ENCODE peak calls at places on chromosomes 16 and 17, in ten cellular contexts. One of them, this sample, is unnamed.

GRCh38 chr16:12089492-12090161 is 113.1 kb downstream of the SNX29 start:
- DNase-seq in mesothelial cell of epicardium: no peak
- DNase-seq in hepatocyte: peak; percentile 81
- DNase-seq in foreskin fibroblast: peak; percentile 54
- DNase-seq in thoracic aorta: peak; percentile 40
- DNase-seq in brain microvascular endothelial cell: peak; percentile 51
- DNase-seq in lung: no peak
- DNase-seq in tibial nerve: no peak
- DNase-seq in Peyer's patch: peak; percentile 70
- DNase-seq in bronchial epithelial cell: peak; percentile 61
- DNase-seq in this sample: peak; percentile 77

GRCh38 chr17:65064452-65065019 is 8.0 kb upstream of the GNA13 start:
- DNase-seq in mesothelial cell of epicardium: no peak
- DNase-seq in hepatocyte: peak; percentile 62
- DNase-seq in foreskin fibroblast: no peak
- DNase-seq in thoracic aorta: no peak
- DNase-seq in brain microvascular endothelial cell: peak; percentile 29
- DNase-seq in lung: no peak
- DNase-seq in tibial nerve: no peak
- DNase-seq in Peyer's patch: no peak
- DNase-seq in bronchial epithelial cell: peak; percentile 99
- DNase-seq in this sample: no peak

GRCh38 chr17:19338031-19338990 is 24.2 kb downstream of the B9D1 start:
- DNase-seq in mesothelial cell of epicardium: no peak
- DNase-seq in hepatocyte: peak; percentile 82
- DNase-seq in foreskin fibroblast: no peak
- DNase-seq in thoracic aorta: no peak
- DNase-seq in brain microvascular endothelial cell: no peak
- DNase-seq in lung: peak; percentile 75
- DNase-seq in tibial nerve: no peak
- DNase-seq in Peyer's patch: peak; percentile 84
- DNase-seq in bronchial epithelial cell: peak; percentile 49
- DNase-seq in this sample: no peak

GRCh38 chr16:78436846-78437245 is 337.4 kb downstream of the WWOX start:
- DNase-seq in mesothelial cell of epicardium: no peak
- DNase-seq in hepatocyte: no peak
- DNase-seq in foreskin fibroblast: no peak
- DNase-seq in thoracic aorta: no peak
- DNase-seq in brain microvascular endothelial cell: no peak
- DNase-seq in lung: no peak
- DNase-seq in tibial nerve: no peak
- DNase-seq in Peyer's patch: no peak
- DNase-seq in bronchial epithelial cell: no peak
- DNase-seq in this sample: no peak

GRCh38 chr17:58531122-58531521 is 16.7 kb upstream of the MTMR4 start:
- DNase-seq in mesothelial cell of epicardium: no peak
- DNase-seq in hepatocyte: no peak
- DNase-seq in foreskin fibroblast: no peak
- DNase-seq in thoracic aorta: no peak
- DNase-seq in brain microvascular endothelial cell: no peak
- DNase-seq in lung: no peak
- DNase-seq in tibial nerve: no peak
- DNase-seq in Peyer's patch: no peak
- DNase-seq in bronchial epithelial cell: no peak
- DNase-seq in this sample: no peak

GRCh38 chr17:3911271-3912053 is 4.8 kb downstream of the P2RX1 start:
- DNase-seq in mesothelial cell of epicardium: no peak
- DNase-seq in hepatocyte: no peak
- DNase-seq in foreskin fibroblast: no peak
- DNase-seq in thoracic aorta: no peak
- DNase-seq in brain microvascular endothelial cell: no peak
- DNase-seq in lung: no peak
- DNase-seq in tibial nerve: no peak
- DNase-seq in Peyer's patch: peak; percentile 92
- DNase-seq in bronchial epithelial cell: no peak
- DNase-seq in this sample: no peak

GRCh38 chr17:41684050-41684449 is 4.6 kb upstream of the EIF1 start:
- DNase-seq in mesothelial cell of epicardium: no peak
- DNase-seq in hepatocyte: no peak
- DNase-seq in foreskin fibroblast: no peak
- DNase-seq in thoracic aorta: no peak
- DNase-seq in brain microvascular endothelial cell: no peak
- DNase-seq in lung: no peak
- DNase-seq in tibial nerve: no peak
- DNase-seq in Peyer's patch: no peak
- DNase-seq in bronchial epithelial cell: no peak
- DNase-seq in this sample: no peak

GRCh38 chr16:49510676-49511305 is 137.2 kb downstream of the C16orf78 start:
- DNase-seq in mesothelial cell of epicardium: no peak
- DNase-seq in hepatocyte: no peak
- DNase-seq in foreskin fibroblast: no peak
- DNase-seq in thoracic aorta: no peak
- DNase-seq in brain microvascular endothelial cell: no peak
- DNase-seq in lung: no peak
- DNase-seq in tibial nerve: no peak
- DNase-seq in Peyer's patch: no peak
- DNase-seq in bronchial epithelial cell: no peak
- DNase-seq in this sample: no peak

GRCh38 chr16:9437115-9437514 is 345.7 kb downstream of the HAPSTR1 start:
- DNase-seq in mesothelial cell of epicardium: no peak
- DNase-seq in hepatocyte: peak; percentile 23
- DNase-seq in foreskin fibroblast: no peak
- DNase-seq in thoracic aorta: no peak
- DNase-seq in brain microvascular endothelial cell: no peak
- DNase-seq in lung: no peak
- DNase-seq in tibial nerve: no peak
- DNase-seq in Peyer's patch: no peak
- DNase-seq in bronchial epithelial cell: no peak
- DNase-seq in this sample: no peak

DNA sequence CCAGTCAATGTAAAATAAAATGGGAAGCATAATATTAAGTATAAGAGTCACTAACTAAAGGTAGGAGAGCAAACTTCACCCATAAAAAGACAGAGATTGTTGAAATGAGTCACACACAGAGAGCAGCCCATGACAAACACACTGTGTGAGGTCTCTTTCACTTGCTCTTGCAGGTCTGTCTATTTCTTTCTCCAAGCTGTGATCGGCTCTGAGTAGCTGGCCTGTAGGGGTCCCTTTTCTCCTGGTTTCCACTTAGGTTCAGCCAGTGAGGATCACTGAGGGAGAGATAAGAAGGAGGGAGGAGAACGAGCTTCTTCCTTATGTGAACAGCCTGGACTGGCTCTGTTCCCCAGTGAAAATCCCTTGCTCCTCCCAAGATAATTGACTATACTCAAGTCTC is 133.7 kb upstream of the HS3ST3A1 start:
- DNase-seq in mesothelial cell of epicardium: no peak
- DNase-seq in hepatocyte: no peak
- DNase-seq in foreskin fibroblast: peak; percentile 62
- DNase-seq in thoracic aorta: no peak
- DNase-seq in brain microvascular endothelial cell: no peak
- DNase-seq in lung: no peak
- DNase-seq in tibial nerve: no peak
- DNase-seq in Peyer's patch: no peak
- DNase-seq in bronchial epithelial cell: no peak
- DNase-seq in this sample: no peak
- TF ChIP-seq CTCF in mesothelial cell of epicardium: no peak
- TF ChIP-seq CTCF in hepatocyte: peak; percentile 5
- TF ChIP-seq CTCF in foreskin fibroblast: peak; percentile 25
- TF ChIP-seq CTCF in thoracic aorta: no peak
- TF ChIP-seq CTCF in brain microvascular endothelial cell: peak; percentile 9
- TF ChIP-seq CTCF in lung: no peak
- TF ChIP-seq CTCF in tibial nerve: no peak
- TF ChIP-seq CTCF in Peyer's patch: no peak
- TF ChIP-seq CTCF in bronchial epithelial cell: no peak
- TF ChIP-seq CTCF in this sample: no peak

GRCh38 chr16:1690810-1691209 is 12.7 kb downstream of the JPT2 start:
- DNase-seq in mesothelial cell of epicardium: no peak
- DNase-seq in hepatocyte: no peak
- DNase-seq in foreskin fibroblast: no peak
- DNase-seq in thoracic aorta: no peak
- DNase-seq in brain microvascular endothelial cell: no peak
- DNase-seq in lung: no peak
- DNase-seq in tibial nerve: no peak
- DNase-seq in Peyer's patch: no peak
- DNase-seq in bronchial epithelial cell: no peak
- DNase-seq in this sample: no peak
- TF ChIP-seq CTCF in mesothelial cell of epicardium: no peak
- TF ChIP-seq CTCF in hepatocyte: no peak
- TF ChIP-seq CTCF in foreskin fibroblast: no peak
- TF ChIP-seq CTCF in thoracic aorta: no peak
- TF ChIP-seq CTCF in brain microvascular endothelial cell: no peak
- TF ChIP-seq CTCF in lung: no peak
- TF ChIP-seq CTCF in tibial nerve: no peak
- TF ChIP-seq CTCF in Peyer's patch: no peak
- TF ChIP-seq CTCF in bronchial epithelial cell: no peak
- TF ChIP-seq CTCF in this sample: no peak

GRCh38 chr16:89996178-89996489 is 23.1 kb downstream of the DBNDD1 start:
- DNase-seq in mesothelial cell of epicardium: no peak
- DNase-seq in hepatocyte: no peak
- DNase-seq in foreskin fibroblast: no peak
- DNase-seq in thoracic aorta: no peak
- DNase-seq in brain microvascular endothelial cell: no peak
- DNase-seq in lung: no peak
- DNase-seq in tibial nerve: no peak
- DNase-seq in Peyer's patch: no peak
- DNase-seq in bronchial epithelial cell: no peak
- DNase-seq in this sample: no peak

GRCh38 chr16:90000733-90001427 is 18.4 kb downstream of the DBNDD1 start:
- DNase-seq in mesothelial cell of epicardium: no peak
- DNase-seq in hepatocyte: no peak
- DNase-seq in foreskin fibroblast: no peak
- DNase-seq in thoracic aorta: no peak
- DNase-seq in brain microvascular endothelial cell: no peak
- DNase-seq in lung: no peak
- DNase-seq in tibial nerve: no peak
- DNase-seq in Peyer's patch: no peak
- DNase-seq in bronchial epithelial cell: no peak
- DNase-seq in this sample: no peak

GRCh38 chr16:90002759-90003158 is 16.5 kb downstream of the DBNDD1 start:
- DNase-seq in mesothelial cell of epicardium: no peak
- DNase-seq in hepatocyte: no peak
- DNase-seq in foreskin fibroblast: no peak
- DNase-seq in thoracic aorta: no peak
- DNase-seq in brain microvascular endothelial cell: no peak
- DNase-seq in lung: no peak
- DNase-seq in tibial nerve: no peak
- DNase-seq in Peyer's patch: no peak
- DNase-seq in bronchial epithelial cell: no peak
- DNase-seq in this sample: no peak

GRCh38 chr16:90001761-90002503 is 17.3 kb downstream of the DBNDD1 start:
- DNase-seq in mesothelial cell of epicardium: no peak
- DNase-seq in hepatocyte: no peak
- DNase-seq in foreskin fibroblast: no peak
- DNase-seq in thoracic aorta: no peak
- DNase-seq in brain microvascular endothelial cell: no peak
- DNase-seq in lung: no peak
- DNase-seq in tibial nerve: no peak
- DNase-seq in Peyer's patch: no peak
- DNase-seq in bronchial epithelial cell: no peak
- DNase-seq in this sample: no peak

DNA sequence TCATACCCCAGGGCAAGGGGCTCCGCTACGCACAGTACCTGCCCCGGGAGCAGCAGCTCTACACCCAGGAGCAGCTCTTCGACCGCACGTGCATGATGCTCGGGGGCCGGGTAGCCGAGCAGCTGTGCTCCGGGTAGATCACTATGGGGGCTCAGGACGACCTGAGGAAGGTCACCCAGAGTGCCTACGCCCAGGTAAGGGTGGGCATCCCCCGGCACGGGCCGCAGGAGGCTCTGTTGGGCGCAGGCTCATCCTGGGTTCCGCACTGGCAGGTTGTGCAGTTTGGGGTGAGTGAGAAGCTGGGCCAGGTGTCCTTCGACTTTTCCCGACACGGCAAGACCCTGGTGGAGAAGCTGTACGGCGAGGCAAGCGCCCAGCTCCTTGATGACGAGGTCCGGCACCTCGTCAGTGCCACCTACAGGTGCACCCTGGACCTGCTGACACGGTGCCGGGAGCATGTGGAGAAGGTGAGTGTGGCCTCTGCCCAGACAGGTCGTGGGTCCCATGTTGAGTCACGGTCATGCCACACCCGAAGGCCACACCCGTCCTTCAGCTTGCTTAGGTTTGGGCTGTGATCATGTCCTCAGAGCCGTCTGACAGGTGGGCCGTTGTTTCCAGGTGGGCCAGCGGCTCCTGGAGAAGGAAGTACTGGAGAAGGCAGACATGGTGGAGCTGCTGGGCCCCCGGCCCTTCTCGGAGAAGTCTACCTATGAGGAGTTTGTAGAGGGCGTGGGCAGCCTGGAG is 19.3 kb downstream of the DBNDD1 start:
- DNase-seq in mesothelial cell of epicardium: no peak
- DNase-seq in hepatocyte: no peak
- DNase-seq in foreskin fibroblast: no peak
- DNase-seq in thoracic aorta: no peak
- DNase-seq in brain microvascular endothelial cell: no peak
- DNase-seq in lung: no peak
- DNase-seq in tibial nerve: no peak
- DNase-seq in Peyer's patch: peak; percentile 64
- DNase-seq in bronchial epithelial cell: no peak
- DNase-seq in this sample: no peak
- TF ChIP-seq CTCF in mesothelial cell of epicardium: peak; percentile 31
- TF ChIP-seq CTCF in hepatocyte: no peak
- TF ChIP-seq CTCF in foreskin fibroblast: no peak
- TF ChIP-seq CTCF in thoracic aorta: no peak
- TF ChIP-seq CTCF in brain microvascular endothelial cell: peak; percentile 12
- TF ChIP-seq CTCF in lung: no peak
- TF ChIP-seq CTCF in tibial nerve: no peak
- TF ChIP-seq CTCF in Peyer's patch: no peak
- TF ChIP-seq CTCF in bronchial epithelial cell: no peak
- TF ChIP-seq CTCF in this sample: no peak

DNA sequence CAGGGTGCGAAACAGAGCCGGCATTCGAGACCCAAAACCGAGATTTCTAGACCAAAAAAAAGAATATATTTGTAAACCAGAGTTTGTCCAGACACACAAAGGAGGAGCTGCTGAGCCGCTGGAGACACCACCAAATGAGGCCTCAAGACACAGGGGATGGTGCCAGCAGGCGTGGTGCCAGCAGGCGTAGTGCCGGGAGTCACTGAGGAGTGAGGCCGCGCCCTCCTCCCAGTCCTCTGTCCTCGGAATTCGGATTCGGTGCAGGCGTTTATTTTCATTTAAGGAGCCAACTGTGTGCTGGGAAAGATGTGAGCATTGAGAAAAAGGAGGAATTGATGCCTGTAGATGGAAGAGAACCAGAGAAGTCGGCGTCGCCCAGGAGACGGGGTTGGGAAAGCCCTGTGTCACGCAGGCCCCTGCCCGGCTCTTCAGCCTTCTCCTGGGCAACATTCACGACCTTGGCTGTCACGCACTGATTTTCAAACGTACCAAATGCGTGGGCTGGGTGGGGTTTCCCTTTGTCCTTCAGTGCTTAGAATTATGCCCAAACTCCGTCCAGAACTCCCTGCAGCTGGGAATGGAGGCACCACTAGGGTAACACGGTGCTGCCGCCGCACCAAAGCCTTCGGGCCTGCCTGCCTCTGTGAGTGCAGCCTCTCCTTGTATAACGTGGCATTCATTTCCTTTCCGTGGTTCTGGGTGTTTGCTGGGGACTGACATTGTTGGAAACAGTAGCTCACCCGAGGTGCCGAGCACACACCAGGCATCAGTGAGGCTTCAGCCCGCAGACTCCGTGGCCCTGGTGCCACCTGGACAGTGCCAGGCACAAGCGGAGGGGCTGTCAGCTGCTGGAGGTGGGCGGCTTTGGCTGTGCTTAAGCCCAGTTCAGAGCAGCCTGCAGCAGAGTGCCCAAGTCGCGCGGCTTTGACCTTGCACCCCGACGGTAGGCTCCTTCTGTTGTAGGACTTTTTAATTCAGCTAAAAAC is 49.0 kb upstream of the CHMP6 start:
- DNase-seq in mesothelial cell of epicardium: no peak
- DNase-seq in hepatocyte: peak; percentile 65
- DNase-seq in foreskin fibroblast: peak; percentile 71
- DNase-seq in thoracic aorta: peak; percentile 77
- DNase-seq in brain microvascular endothelial cell: peak; percentile 66
- DNase-seq in lung: peak; percentile 76
- DNase-seq in tibial nerve: peak; percentile 96
- DNase-seq in Peyer's patch: peak; percentile 85
- DNase-seq in bronchial epithelial cell: peak; percentile 7
- DNase-seq in this sample: peak; percentile 94
- TF ChIP-seq CTCF in mesothelial cell of epicardium: no peak
- TF ChIP-seq CTCF in hepatocyte: no peak
- TF ChIP-seq CTCF in foreskin fibroblast: peak; percentile 8
- TF ChIP-seq CTCF in thoracic aorta: no peak
- TF ChIP-seq CTCF in brain microvascular endothelial cell: no peak
- TF ChIP-seq CTCF in lung: no peak
- TF ChIP-seq CTCF in tibial nerve: peak; percentile 8
- TF ChIP-seq CTCF in Peyer's patch: no peak
- TF ChIP-seq CTCF in bronchial epithelial cell: no peak
- TF ChIP-seq CTCF in this sample: no peak